ENCODE peak calls at places on chromosomes 5 and 9, in ten cellular contexts. P is left lung, B is cardiac muscle cell, C is left ventricle myocardium inferior, G is endothelial cell, O is NB4, T is AG09319, H is IMR-90, W is brain microvascular endothelial cell, S is foreskin fibroblast. X is an unnamed sample.

GRCh38 chr9:73151653-73152382 is at the start of gene ANXA1:
- DNase-seq in T (peak), H (peak), O (peak), W (peak), P (no peak), B (no peak), S (peak), G (no peak), C (no peak), X (peak)

GRCh38 chr5:90390326-90390725 is 19.2 kb downstream of the CETN3 start:
- DNase-seq in H (no peak), G (no peak), B (no peak), O (no peak), P (no peak), W (no peak), S (no peak), T (no peak), C (no peak), X (no peak)

GRCh38 chr9:110538169-110538568 is 41.4 kb downstream of the SVEP1 start:
- DNase-seq in S (peak), C (no peak), G (no peak), H (peak), P (no peak), B (no peak), T (peak), W (no peak), O (no peak), X (peak)

GRCh38 chr9:127137640-127138360 is 15.4 kb upstream of the ANGPTL2 start:
- DNase-seq in P (no peak), W (no peak), C (no peak), O (no peak), H (no peak), T (no peak), B (no peak), S (no peak), G (no peak), X (no peak)

GRCh38 chr5:170342153-170342552 is 44.6 kb upstream of the LCP2 start:
- DNase-seq in G (no peak), B (no peak), W (no peak), P (no peak), H (no peak), T (no peak), S (no peak), O (no peak), C (no peak), X (no peak)

GRCh38 chr5:83471405-83472212 is at the start of gene VCAN:
- DNase-seq in B (peak), C (peak), O (peak), S (peak), T (peak), H (peak), P (peak), G (peak), W (peak), X (peak)

GRCh38 chr5:103128202-103128601 is 8.1 kb downstream of the PPIP5K2 start:
- DNase-seq in S (no peak), C (no peak), G (no peak), T (no peak), P (no peak), H (no peak), O (no peak), B (no peak), W (no peak), X (no peak)

GRCh38 chr5:72109625-72110024 is 2.4 kb downstream of the MAP1B start:
- DNase-seq in O (peak), H (no peak), G (no peak), B (peak), T (no peak), W (peak), S (no peak), P (no peak), C (no peak), X (no peak)

GRCh38 chr9:137421838-137422667 is 909 bp downstream of the EXD3 start:
- DNase-seq in C (peak), T (no peak), H (no peak), P (no peak), B (no peak), G (no peak), W (no peak), S (no peak), O (no peak), X (no peak)

GRCh38 chr5:77637170-77638074 is 1.1 kb downstream of the OTP start:
- DNase-seq in G (no peak), S (no peak), H (no peak), B (no peak), T (no peak), P (peak), C (no peak), O (no peak), W (no peak), X (no peak)

GRCh38 chr9:91948061-91948422 is 2.0 kb downstream of the ROR2 start:
- DNase-seq in C (no peak), O (peak), H (peak), T (no peak), S (no peak), G (no peak), P (no peak), W (no peak), B (peak), X (no peak)

GRCh38 chr9:115359011-115359780 is 241.2 kb upstream of the TNC start:
- DNase-seq in C (no peak), B (peak), O (no peak), P (no peak), W (no peak), T (no peak), S (no peak), G (no peak), H (no peak), X (no peak)

GRCh38 chr9:113957778-113958430 is 81.8 kb downstream of the ZNF618 start:
- DNase-seq in S (peak), P (no peak), H (peak), B (no peak), G (no peak), T (peak), C (no peak), W (peak), O (no peak), X (peak)

GRCh38 chr5:31663519-31663918 is 24.6 kb downstream of the PDZD2 start:
- DNase-seq in W (peak), H (peak), B (no peak), O (no peak), S (no peak), C (peak), G (no peak), P (no peak), T (no peak), X (no peak)

GRCh38 chr5:173662896-173663809 is 46.7 kb upstream of the BOD1 start:
- DNase-seq in P (no peak), S (no peak), C (no peak), H (no peak), G (no peak), O (no peak), B (no peak), W (no peak), T (no peak), X (no peak)

GRCh38 chr5:19104963-19105362 is 883.0 kb downstream of the CDH18 start:
- DNase-seq in P (no peak), S (no peak), W (no peak), T (no peak), G (no peak), O (no peak), H (no peak), B (no peak), C (no peak), X (no peak)

GRCh38 chr5:71743135-71743534 is 24.1 kb downstream of the CARTPT start:
- DNase-seq in O (no peak), G (no peak), P (no peak), H (no peak), B (no peak), W (no peak), T (no peak), C (no peak), S (no peak), X (no peak)

GRCh38 chr9:123996731-123997421 is 14.7 kb upstream of the LHX2 start:
- DNase-seq in W (no peak), T (no peak), C (no peak), H (no peak), P (peak), B (no peak), G (no peak), O (peak), S (no peak), X (no peak)

GRCh38 chr5:126052791-126053190 is 370.4 kb upstream of the GRAMD2B start:
- DNase-seq in S (no peak), T (no peak), W (no peak), H (no peak), P (no peak), O (no peak), B (no peak), C (no peak), G (no peak), X (no peak)

GRCh38 chr5:175246242-175246891 is 197.6 kb downstream of the DRD1 start:
- DNase-seq in B (no peak), H (peak), O (peak), W (peak), P (no peak), C (no peak), S (peak), G (no peak), T (peak), X (peak)

GRCh38 chr5:179866241-179867078 is 7.8 kb upstream of the MRNIP start:
- DNase-seq in S (no peak), W (no peak), T (no peak), H (no peak), C (no peak), G (no peak), B (no peak), P (peak), O (peak), X (no peak)

GRCh38 chr9:110936719-110937452 is 101.4 kb downstream of the LPAR1 start:
- DNase-seq in B (no peak), S (peak), W (no peak), C (no peak), O (no peak), H (peak), G (no peak), P (no peak), T (peak), X (no peak)

GRCh38 chr9:87630266-87630665 is 95.7 kb upstream of the CTSL start:
- DNase-seq in C (no peak), W (no peak), B (no peak), S (no peak), G (no peak), H (no peak), T (no peak), O (no peak), P (no peak), X (no peak)

GRCh38 chr5:30607301-30607700 is 586.2 kb upstream of the CDH6 start:
- DNase-seq in P (no peak), B (no peak), T (no peak), H (no peak), O (no peak), S (no peak), W (peak), C (no peak), G (no peak), X (no peak)

GRCh38 chr9:137095664-137096517 is 9.1 kb downstream of the MAN1B1 start:
- DNase-seq in S (no peak), G (no peak), B (no peak), W (no peak), H (no peak), T (no peak), O (peak), C (no peak), P (no peak), X (no peak)

GRCh38 chr9:94801685-94802084 is 75.2 kb downstream of the AOPEP start:
- DNase-seq in G (no peak), C (no peak), W (no peak), B (no peak), S (peak), P (no peak), H (peak), O (no peak), T (no peak), X (no peak)

GRCh38 chr5:10201223-10201868 is 48.3 kb downstream of the ATPSCKMT start:
- DNase-seq in T (no peak), W (no peak), P (no peak), B (peak), S (peak), O (peak), C (no peak), G (peak), H (peak), X (no peak)
- TF ChIP-seq CTCF in T (peak), W (peak), P (no peak), B (peak), S (peak), O (peak), C (peak), G (peak), H (peak), X (peak)

GRCh38 chr9:97605246-97605645 is 27.9 kb downstream of the TSTD2 start:
- DNase-seq in C (no peak), H (no peak), G (no peak), P (peak), W (no peak), B (no peak), T (no peak), O (no peak), S (no peak), X (no peak)
- TF ChIP-seq CTCF in C (no peak), H (no peak), G (no peak), P (no peak), W (no peak), B (no peak), T (no peak), O (no peak), S (no peak), X (no peak)

GRCh38 chr5:137563301-137563645 is 64.1 kb upstream of the SPOCK1 start:
- DNase-seq in O (no peak), P (no peak), G (no peak), C (no peak), H (no peak), B (no peak), T (no peak), S (no peak), W (no peak), X (no peak)
- TF ChIP-seq CTCF in O (no peak), P (no peak), G (no peak), C (no peak), H (no peak), B (no peak), T (no peak), S (no peak), W (no peak), X (no peak)

GRCh38 chr9:121319394-121319780 is 50.7 kb downstream of the STOM start:
- DNase-seq in O (no peak), P (no peak), S (no peak), W (no peak), T (no peak), B (no peak), G (no peak), H (no peak), C (no peak), X (no peak)
- TF ChIP-seq CTCF in O (no peak), P (no peak), S (no peak), W (no peak), T (no peak), B (no peak), G (no peak), H (no peak), C (no peak), X (no peak)

DNA sequence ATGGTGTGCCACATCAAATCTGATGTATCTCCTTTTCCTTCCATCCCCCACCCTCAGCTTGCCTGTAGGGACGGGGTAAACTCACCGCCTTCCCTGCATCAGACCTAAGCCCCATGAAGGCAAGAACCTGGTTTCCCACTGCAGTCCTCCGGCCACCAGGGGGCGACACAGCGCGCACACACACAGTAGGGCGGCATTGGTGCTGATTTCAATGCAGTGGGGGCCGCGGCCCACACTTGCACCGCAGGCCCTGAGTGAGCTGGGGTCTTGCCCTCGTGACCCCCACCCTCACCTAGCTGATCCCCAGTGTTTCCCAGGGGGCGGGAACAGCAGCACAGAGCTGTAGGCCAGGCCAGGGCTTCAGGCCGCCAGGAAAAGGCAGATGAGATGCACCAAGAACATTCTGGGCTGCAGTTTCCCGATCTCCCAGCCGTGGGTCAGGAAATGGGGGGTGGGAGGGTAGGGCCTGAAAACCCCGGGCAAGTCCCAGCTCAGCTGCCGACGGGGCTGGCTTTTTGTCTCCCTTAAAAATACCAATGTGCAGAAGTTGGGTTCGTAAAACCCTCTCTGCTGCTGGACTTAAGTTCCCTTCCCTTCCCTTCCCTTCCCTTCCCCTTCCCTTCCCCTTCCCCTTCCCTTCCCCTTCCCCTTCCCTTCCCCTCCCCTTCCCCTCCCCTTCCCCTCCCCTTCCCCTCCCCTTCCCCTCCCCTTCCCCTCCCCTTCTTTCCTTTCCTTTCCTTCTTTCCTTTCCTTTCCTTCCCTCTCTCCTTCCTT is 19.5 kb downstream of the FAM163B start:
- DNase-seq in B (no peak), P (peak), T (no peak), W (no peak), O (no peak), G (no peak), S (no peak), C (no peak), H (no peak), X (no peak)
- TF ChIP-seq CTCF in B (peak), P (peak), T (peak), W (peak), O (peak), G (peak), S (peak), C (peak), H (no peak), X (peak)

DNA sequence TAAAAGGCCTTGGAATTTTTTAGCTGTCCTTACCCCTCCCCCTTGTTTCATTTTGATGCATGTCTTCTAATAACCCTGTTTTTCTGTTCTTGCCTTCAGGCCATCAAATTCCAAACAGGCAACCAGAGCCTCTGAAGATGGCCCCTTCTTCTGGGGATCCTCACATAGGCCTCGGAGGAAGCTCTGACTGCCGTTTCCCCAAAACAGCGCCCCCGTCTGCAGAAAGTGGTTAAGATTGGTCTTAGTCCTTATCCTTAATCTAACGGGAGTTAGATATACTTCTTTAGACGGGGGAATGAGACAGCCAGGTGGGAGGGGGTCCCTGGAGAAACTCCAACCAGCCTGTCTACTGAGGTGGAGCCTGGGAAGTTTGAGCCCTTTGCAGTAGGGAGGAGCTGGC is 226.3 kb upstream of the ZNF608 start:
- DNase-seq in S (no peak), W (no peak), G (no peak), H (no peak), O (no peak), C (no peak), T (no peak), B (no peak), P (no peak), X (no peak)
- TF ChIP-seq CTCF in S (no peak), W (peak), G (no peak), H (no peak), O (no peak), C (no peak), T (no peak), B (no peak), P (no peak), X (no peak)

GRCh38 chr9:36137392-36138004 is 965 bp downstream of the GLIPR2 start:
- DNase-seq in B (peak), W (no peak), H (peak), O (no peak), P (peak), S (no peak), G (no peak), T (no peak), C (no peak), X (no peak)

GRCh38 chr9:36136894-36137391 is 410 bp downstream of the GLIPR2 start:
- DNase-seq in S (no peak), T (no peak), B (peak), O (peak), P (no peak), H (no peak), W (no peak), G (no peak), C (no peak), X (no peak)

GRCh38 chr9:36136277-36136893 is at the start of gene GLIPR2:
- DNase-seq in O (peak), B (peak), H (peak), T (no peak), G (peak), W (peak), P (peak), S (peak), C (peak), X (no peak)

GRCh38 chr9:36134761-36135505 is 1.6 kb upstream of the GLIPR2 start:
- DNase-seq in P (no peak), C (no peak), H (no peak), B (no peak), W (no peak), T (no peak), G (no peak), O (no peak), S (no peak), X (no peak)

DNA sequence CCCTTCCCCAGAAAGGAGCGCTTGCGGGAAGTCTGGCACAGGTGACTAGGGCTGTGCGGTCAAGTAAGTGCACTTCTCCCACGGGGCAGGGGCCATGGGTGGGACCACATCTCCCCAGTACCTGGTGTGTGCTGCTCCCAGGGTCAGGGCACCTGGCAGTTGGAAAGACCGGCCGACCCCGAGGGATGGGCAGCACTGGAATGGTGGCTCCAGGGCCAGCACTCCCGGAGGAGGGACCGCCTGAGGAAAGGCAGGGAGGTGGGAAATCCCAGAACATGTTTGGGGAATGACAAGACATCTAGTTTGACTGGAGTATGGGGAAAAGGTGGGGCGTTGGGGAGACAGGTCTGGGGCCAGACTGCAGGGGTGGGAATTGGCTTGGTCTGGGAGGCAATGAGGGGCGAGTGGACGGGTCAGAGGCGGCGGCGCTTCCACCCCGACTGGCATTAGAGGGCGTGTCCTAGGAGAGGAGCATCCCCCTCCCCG is 699 bp upstream of the GLIPR2 start:
- DNase-seq in O (no peak), G (no peak), C (no peak), T (no peak), W (no peak), B (peak), P (no peak), H (no peak), S (no peak), X (no peak)
- TF ChIP-seq CTCF in O (no peak), G (no peak), C (no peak), T (no peak), W (no peak), B (no peak), P (no peak), H (no peak), S (no peak), X (no peak)